ENCODE peak calls at places on chromosomes 13 and 19, in nine cellular contexts. D, L, G, X, T, W, E, H and P are unnamed samples.
A peak's percentile ranks its signal among the peaks of the same experiment; 100 is the strongest.

GRCh38 chr19:41886761-41887710 is 4.1 kb downstream of the ARHGEF1 start:
- DNase-seq in D (peak; percentile 68), L (no peak), G (no peak), X (peak; percentile 81), T (no peak), W (no peak), E (no peak), H (no peak), P (no peak)

GRCh38 chr13:27980280-27980998 is 8.1 kb downstream of the URAD start:
- DNase-seq in D (no peak), L (no peak), G (no peak), X (no peak), T (no peak), W (no peak), E (no peak), H (no peak), P (no peak)

GRCh38 chr19:35991731-35992450 is 3.1 kb upstream of the SDHAF1 start:
- DNase-seq in D (no peak), L (no peak), G (no peak), X (peak; percentile 24), T (no peak), W (no peak), E (no peak), H (no peak), P (no peak)

GRCh38 chr19:2799273-2800020 is 14.1 kb downstream of the THOP1 start:
- DNase-seq in D (no peak), L (no peak), G (no peak), X (no peak), T (no peak), W (no peak), E (no peak), H (no peak), P (no peak)

GRCh38 chr13:90640976-90641375 is 706.5 kb upstream of the MIR17HG start:
- DNase-seq in D (no peak), L (no peak), G (no peak), X (peak; percentile 48), T (no peak), W (no peak), E (peak; percentile 32), H (no peak), P (peak; percentile 30)

GRCh38 chr19:58559275-58560006 is 1.0 kb upstream of the UBE2M start:
- DNase-seq in D (peak; percentile 50), L (peak; percentile 76), G (peak; percentile 91), X (peak; percentile 77), T (peak; percentile 93), W (peak; percentile 94), E (peak; percentile 93), H (peak; percentile 92), P (peak; percentile 94)

GRCh38 chr13:95500136-95500718 is 52.3 kb upstream of the CLDN10 start:
- DNase-seq in D (no peak), L (no peak), G (no peak), X (no peak), T (no peak), W (no peak), E (no peak), H (no peak), P (peak; percentile 6)

GRCh38 chr13:104954210-104954609 is 1581.3 kb downstream of the EFNB2 start:
- DNase-seq in D (no peak), L (no peak), G (no peak), X (no peak), T (no peak), W (no peak), E (no peak), H (no peak), P (peak; percentile 91)

GRCh38 chr19:53091413-53091812 is 11.8 kb downstream of the ZNF160 start:
- DNase-seq in D (no peak), L (no peak), G (no peak), X (no peak), T (no peak), W (no peak), E (no peak), H (peak; percentile 67), P (no peak)

GRCh38 chr19:52992109-52993004 is 21.4 kb upstream of the ERVV-1 start:
- DNase-seq in D (no peak), L (no peak), G (peak; percentile 40), X (no peak), T (no peak), W (no peak), E (no peak), H (no peak), P (no peak)

GRCh38 chr13:91185294-91185863 is 162.1 kb upstream of the MIR17HG start:
- DNase-seq in D (no peak), L (no peak), G (no peak), X (peak; percentile 5), T (no peak), W (no peak), E (peak; percentile 54), H (no peak), P (peak; percentile 0)

GRCh38 chr13:91058066-91058465 is 289.4 kb upstream of the MIR17HG start:
- DNase-seq in D (no peak), L (no peak), G (no peak), X (peak; percentile 6), T (no peak), W (no peak), E (peak; percentile 35), H (peak; percentile 11), P (no peak)

GRCh38 chr19:13849991-13850909 is 26.7 kb upstream of the NANOS3 start:
- DNase-seq in D (peak; percentile 63), L (no peak), G (peak; percentile 92), X (peak; percentile 69), T (peak; percentile 91), W (peak; percentile 78), E (peak; percentile 89), H (no peak), P (peak; percentile 92)

GRCh38 chr13:94667190-94667589 is 45.2 kb downstream of the SOX21 start:
- DNase-seq in D (no peak), L (no peak), G (no peak), X (no peak), T (no peak), W (no peak), E (no peak), H (no peak), P (no peak)

GRCh38 chr13:24500977-24501376 is 11.6 kb downstream of the PARP4 start:
- DNase-seq in D (no peak), L (no peak), G (no peak), X (peak; percentile 65), T (no peak), W (no peak), E (peak; percentile 60), H (no peak), P (peak; percentile 74)

GRCh38 chr19:27718262-27718661 is 1494.7 kb downstream of the UQCRFS1 start:
- DNase-seq in D (no peak), L (no peak), G (no peak), X (peak; percentile 30), T (no peak), W (no peak), E (no peak), H (no peak), P (no peak)

GRCh38 chr13:45341799-45342584 is 1.0 kb upstream of the TPT1 start:
- DNase-seq in D (no peak), L (peak; percentile 58), G (peak; percentile 47), X (peak; percentile 61), T (peak; percentile 71), W (peak; percentile 58), E (peak; percentile 28), H (no peak), P (peak; percentile 72)

GRCh38 chr13:24624363-24624762 is 55.8 kb upstream of the ATP12A start:
- DNase-seq in D (no peak), L (no peak), G (no peak), X (no peak), T (no peak), W (no peak), E (no peak), H (no peak), P (no peak)

GRCh38 chr13:99214232-99214631 is 13.6 kb downstream of the UBAC2 start:
- DNase-seq in D (no peak), L (no peak), G (no peak), X (peak; percentile 41), T (no peak), W (no peak), E (no peak), H (no peak), P (no peak)

GRCh38 chr19:6790194-6791128 is 18.0 kb downstream of the VAV1 start:
- DNase-seq in D (no peak), L (no peak), G (no peak), X (no peak), T (no peak), W (no peak), E (no peak), H (no peak), P (no peak)
- H3K9me3 ChIP-seq in D (no peaks in the 10 kb centered on the region), L (no peaks in the 10 kb centered on the region), G (no peaks in the 10 kb centered on the region), X (no peaks in the 10 kb centered on the region), T (no peaks in the 10 kb centered on the region), W (peaks cover 6% of the 10 kb centered on the region), E (no peaks in the 10 kb centered on the region), H (no peaks in the 10 kb centered on the region), P (peaks cover 14% of the 10 kb centered on the region)

GRCh38 chr19:9705836-9706235 is 30.9 kb upstream of the ZNF562 start:
- DNase-seq in D (no peak), L (no peak), G (no peak), X (no peak), T (no peak), W (no peak), E (no peak), H (no peak), P (no peak)

GRCh38 chr19:9702186-9702585 is 27.3 kb upstream of the ZNF562 start:
- DNase-seq in D (no peak), L (no peak), G (no peak), X (no peak), T (no peak), W (no peak), E (no peak), H (no peak), P (no peak)

GRCh38 chr19:9700229-9700981 is 25.5 kb upstream of the ZNF562 start:
- DNase-seq in D (no peak), L (no peak), G (no peak), X (no peak), T (no peak), W (no peak), E (no peak), H (no peak), P (no peak)
- H3K4me3 ChIP-seq in D (no peak overlapping the region), L (no peak overlapping the region), G (no peak overlapping the region), X (no peak overlapping the region), T (no peak overlapping the region), W (no peak overlapping the region), E (no peak overlapping the region), H (no peak overlapping the region), P (no peak overlapping the region)

GRCh38 chr19:1272423-1273262 is 2.7 kb upstream of the FAM174C start:
- DNase-seq in D (no peak), L (no peak), G (no peak), X (no peak), T (no peak), W (no peak), E (no peak), H (no peak), P (no peak)
- H3K4me1 ChIP-seq in D (peaks cover 82% of the 10 kb centered on the region), L (peaks cover 52% of the 10 kb centered on the region), G (peaks cover 24% of the 10 kb centered on the region), X (peaks cover 51% of the 10 kb centered on the region), T (peaks cover 82% of the 10 kb centered on the region), W (peaks cover 24% of the 10 kb centered on the region), E (peaks cover 70% of the 10 kb centered on the region), H (peaks cover 4% of the 10 kb centered on the region), P (peaks cover 69% of the 10 kb centered on the region)

DNA sequence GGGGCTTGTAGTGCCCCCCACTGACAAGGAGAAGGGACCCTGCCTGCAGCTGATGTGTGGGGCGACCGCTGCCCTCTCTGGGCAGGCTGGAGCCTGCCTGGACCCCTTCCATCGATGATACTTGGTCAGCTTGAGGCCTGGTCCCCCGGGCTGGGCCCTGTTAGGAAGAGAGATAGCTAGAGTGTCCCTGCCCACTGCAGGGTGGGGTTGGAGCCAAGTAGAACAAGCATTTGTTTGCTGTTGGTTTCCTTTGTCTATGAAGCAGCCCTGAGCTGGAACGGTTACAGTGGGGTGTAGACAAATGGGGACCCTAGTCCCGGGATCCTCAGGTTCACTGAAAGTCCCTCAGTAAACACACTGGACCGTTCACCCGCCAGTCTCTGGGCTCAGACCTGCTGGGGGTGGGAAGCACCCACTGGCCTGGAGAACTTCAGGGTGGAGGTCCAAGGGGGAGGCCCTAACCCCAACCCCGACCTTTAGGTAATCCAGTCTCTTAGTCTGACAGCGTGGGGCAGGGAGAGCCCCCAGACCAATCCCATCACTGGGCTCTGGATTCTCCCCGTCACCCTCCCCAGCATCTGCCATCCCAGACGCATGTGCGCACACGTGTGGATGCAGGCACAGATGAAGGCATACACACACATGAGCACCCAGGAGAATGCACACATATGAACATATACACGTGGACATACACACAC is 204.8 kb upstream of the ZNF536 start:
- DNase-seq in D (no peak), L (no peak), G (no peak), X (no peak), T (no peak), W (peak; percentile 18), E (no peak), H (no peak), P (no peak)
- H3K9me3 ChIP-seq in D (no peaks in the 10 kb centered on the region), L (no peaks in the 10 kb centered on the region), G (no peaks in the 10 kb centered on the region), X (peaks cover 27% of the 10 kb centered on the region), T (no peaks in the 10 kb centered on the region), W (peaks cover 13% of the 10 kb centered on the region), E (no peaks in the 10 kb centered on the region), H (no peaks in the 10 kb centered on the region), P (no peaks in the 10 kb centered on the region)